ENCODE peak calls at places on chromosomes 12 and 14, in eight cellular contexts. Y is ELF-1; K is WERI-Rb-1; E is tibial artery; D is stimulated activated CD4-positive, alpha-beta T cell treated with anti-CD3 and anti-CD28 coated beads, Interleukin-4, amount 100 ng/mL, for 24 hours; B is C1 segment of cervical spinal cord; I is GM12865; Q is uterus. N is an unnamed sample.

GRCh38 chr14:106556665-106557289 is 1030.4 kb downstream of the TMEM121 start:
- DNase-seq in E (no peak), Q (no peak), B (no peak), D (peak; percentile 84), Y (peak; percentile 11), K (peak; percentile 69), I (peak; percentile 55), N (peak; percentile 63)

GRCh38 chr14:61388173-61388975 is 67.0 kb downstream of the PRKCH start:
- DNase-seq in E (no peak), B (no peak), Y (peak; percentile 69), Q (no peak), K (no peak), D (peak; percentile 39), I (peak; percentile 78), N (peak; percentile 62)

GRCh38 chr12:113808095-113808951 is 157.8 kb downstream of the RBM19 start:
- DNase-seq in I (no peak), Q (no peak), D (no peak), E (no peak), B (no peak), K (no peak), Y (no peak), N (no peak)

GRCh38 chr12:48789858-48790326 is 1.0 kb upstream of the ADCY6 start:
- DNase-seq in D (no peak), E (no peak), Y (no peak), I (no peak), K (no peak), Q (no peak), B (no peak), N (no peak)

GRCh38 chr14:55126089-55126488 is 3.0 kb upstream of the LGALS3 start:
- DNase-seq in B (no peak), K (no peak), I (peak; percentile 49), Y (no peak), E (no peak), D (no peak), Q (no peak), N (no peak)

GRCh38 chr12:128959931-128960330 is 106.7 kb downstream of the GLT1D1 start:
- DNase-seq in E (no peak), B (no peak), D (no peak), Y (no peak), I (no peak), Q (no peak), K (no peak), N (peak; percentile 73)

GRCh38 chr12:18431776-18432175 is 170.5 kb downstream of the PIK3C2G start:
- DNase-seq in Q (no peak), K (no peak), Y (no peak), B (no peak), I (no peak), E (no peak), D (no peak), N (no peak)

GRCh38 chr12:101939856-101940265 is 62.5 kb downstream of the DRAM1 start:
- DNase-seq in D (peak; percentile 56), K (peak; percentile 38), Q (peak; percentile 63), E (peak; percentile 73), I (peak; percentile 85), B (no peak), Y (peak; percentile 72), N (peak; percentile 15)

GRCh38 chr14:69693145-69693544 is 73.8 kb upstream of the SRSF5 start:
- DNase-seq in Y (no peak), E (no peak), I (peak; percentile 83), Q (no peak), K (peak; percentile 92), B (no peak), D (no peak), N (peak; percentile 64)

GRCh38 chr12:19298837-19299605 is 140.3 kb upstream of the AEBP2 start:
- DNase-seq in D (no peak), E (no peak), I (no peak), Y (no peak), K (no peak), Q (no peak), B (no peak), N (no peak)

GRCh38 chr12:52370906-52371608 is 3.8 kb upstream of the KRT85 start:
- DNase-seq in E (peak; percentile 93), Q (peak; percentile 76), I (no peak), D (no peak), B (no peak), Y (no peak), K (no peak), N (no peak)

GRCh38 chr14:29584992-29585391 is 342.7 kb downstream of the PRKD1 start:
- DNase-seq in Q (peak; percentile 13), E (peak; percentile 69), I (no peak), D (no peak), K (no peak), Y (no peak), B (no peak), N (peak; percentile 90)

GRCh38 chr12:47755655-47756562 is 2.8 kb downstream of the RAPGEF3 start:
- DNase-seq in Y (no peak), D (peak; percentile 49), B (no peak), I (peak; percentile 86), Q (no peak), E (no peak), K (no peak), N (no peak)

GRCh38 chr14:68705741-68706283 is 87.1 kb downstream of the ZFP36L1 start:
- DNase-seq in Q (no peak), K (no peak), D (no peak), I (no peak), Y (peak; percentile 35), E (no peak), B (no peak), N (no peak)

GRCh38 chr12:98402081-98402480 is 113.3 kb upstream of the TMPO start:
- DNase-seq in K (peak; percentile 20), Q (no peak), I (no peak), E (no peak), D (no peak), B (no peak), Y (no peak), N (no peak)

GRCh38 chr14:84592770-84593169 is 937.2 kb upstream of the FLRT2 start:
- DNase-seq in B (no peak), I (no peak), Q (no peak), Y (no peak), K (no peak), E (no peak), D (no peak), N (no peak)

GRCh38 chr14:89730692-89731091 is 223.8 kb downstream of the EFCAB11 start:
- DNase-seq in K (no peak), Q (no peak), D (no peak), Y (no peak), I (no peak), E (no peak), B (no peak), N (no peak)

GRCh38 chr12:95733156-95733825 is 57.3 kb downstream of the NTN4 start:
- DNase-seq in I (no peak), Y (no peak), B (no peak), D (no peak), K (no peak), Q (no peak), E (no peak), N (no peak)

GRCh38 chr14:100688051-100688450 is 38.6 kb upstream of the DLK1 start:
- DNase-seq in Q (no peak), E (no peak), D (no peak), B (no peak), K (no peak), I (no peak), Y (no peak), N (no peak)

GRCh38 chr12:114406326-114407033 is 536 bp upstream of the TBX5 start:
- DNase-seq in Q (no peak), Y (peak; percentile 25), K (no peak), B (no peak), D (no peak), E (no peak), I (no peak), N (no peak)

GRCh38 chr14:28656704-28657255 is 109.8 kb upstream of the FOXG1 start:
- DNase-seq in Y (no peak), K (no peak), E (no peak), I (no peak), B (no peak), Q (no peak), D (no peak), N (no peak)

GRCh38 chr12:122948605-122949004 is 17.7 kb downstream of the ABCB9 start:
- DNase-seq in D (no peak), E (no peak), Y (no peak), K (no peak), Q (no peak), B (no peak), I (no peak), N (no peak)

GRCh38 chr12:124734224-124734788 is 129.4 kb downstream of the SCARB1 start:
- DNase-seq in Q (no peak), B (no peak), E (peak; percentile 56), Y (peak; percentile 90), K (peak; percentile 90), D (no peak), I (no peak), N (peak; percentile 29)

GRCh38 chr12:91533366-91533765 is 350.7 kb upstream of the DCN start:
- DNase-seq in D (no peak), B (no peak), K (no peak), E (no peak), I (no peak), Y (no peak), Q (no peak), N (no peak)

GRCh38 chr12:90075685-90076084 is 367.0 kb upstream of the ATP2B1 start:
- DNase-seq in K (no peak), Y (no peak), B (no peak), E (no peak), D (no peak), Q (no peak), I (no peak), N (no peak)

GRCh38 chr12:111597731-111598636 is 1.1 kb downstream of the ATXN2 start:
- DNase-seq in I (peak; percentile 44), B (peak; percentile 19), E (peak; percentile 43), D (peak; percentile 28), Y (peak; percentile 44), Q (peak; percentile 59), K (peak; percentile 63), N (no peak)

GRCh38 chr14:26995301-26995700 is 397.5 kb upstream of the NOVA1 start:
- DNase-seq in I (no peak), D (no peak), E (no peak), K (no peak), B (no peak), Q (no peak), Y (no peak), N (no peak)

GRCh38 chr12:12007001-12007712 is 63.6 kb upstream of the BCL2L14 start:
- DNase-seq in B (no peak), I (peak; percentile 79), Y (no peak), D (peak; percentile 88), Q (no peak), K (no peak), E (no peak), N (no peak)

GRCh38 chr14:56494167-56494566 is 85.4 kb upstream of the TMEM260 start:
- DNase-seq in B (no peak), Q (no peak), D (no peak), K (no peak), I (no peak), Y (no peak), E (no peak), N (no peak)

GRCh38 chr12:109464642-109465351 is 12.3 kb downstream of the KCTD10 start:
- DNase-seq in I (no peak), Q (no peak), E (no peak), B (no peak), K (no peak), D (no peak), Y (no peak), N (no peak)

GRCh38 chr12:29739279-29739991 is 44.3 kb downstream of the TMTC1 start:
- DNase-seq in Q (no peak), K (no peak), D (no peak), I (no peak), B (no peak), E (no peak), Y (no peak), N (no peak)

GRCh38 chr12:48192861-48193260 is 9.4 kb downstream of the CCDC184 start:
- DNase-seq in B (no peak), Y (no peak), D (no peak), E (no peak), I (no peak), Q (no peak), K (no peak), N (no peak)

GRCh38 chr12:9933966-9934365 is 1.8 kb upstream of the CLEC2A start:
- DNase-seq in K (no peak), Q (no peak), D (no peak), Y (no peak), B (no peak), I (no peak), E (no peak), N (no peak)

GRCh38 chr14:95069018-95069417 is 88.3 kb downstream of the DICER1 start:
- DNase-seq in I (no peak), D (no peak), E (no peak), Y (no peak), B (no peak), Q (no peak), K (no peak), N (no peak)

N was measured in NCI-H2107.